ENCODE peak calls at places on chromosomes 6 and 20, in nine cellular contexts. Z, J, V, O, D, W, S, G and P are unnamed samples.

GRCh38 chr20:1804554-1804956 is 90.7 kb upstream of the SIRPA start:
- DNase-seq in Z (no peak), J (no peak), V (no peak), O (no peak), D (no peak), W (no peak), S (no peak), G (no peak), P (no peak)

GRCh38 chr6:148769304-148769968 is 22.6 kb downstream of the UST start:
- DNase-seq in Z (no peak), J (no peak), V (no peak), O (no peak), D (no peak), W (no peak), S (no peak), G (no peak), P (no peak)

GRCh38 chr6:33071579-33071978 is 1.9 kb downstream of the HLA-DPA1 start:
- DNase-seq in Z (no peak), J (no peak), V (no peak), O (no peak), D (no peak), W (no peak), S (no peak), G (no peak), P (no peak)

GRCh38 chr6:150755042-150755441 is 110.5 kb upstream of the MTHFD1L start:
- DNase-seq in Z (peak), J (no peak), V (no peak), O (no peak), D (no peak), W (no peak), S (no peak), G (no peak), P (no peak)

GRCh38 chr6:5996701-5997419 is 9.9 kb downstream of the NRN1 start:
- DNase-seq in Z (peak), J (peak), V (no peak), O (peak), D (peak), W (no peak), S (peak), G (no peak), P (peak)

GRCh38 chr6:170027111-170028043 is 263.5 kb downstream of the DLL1 start:
- DNase-seq in Z (no peak), J (no peak), V (peak), O (no peak), D (peak), W (no peak), S (peak), G (no peak), P (no peak)

GRCh38 chr6:51934098-51934497 is 153.3 kb downstream of the PKHD1 start:
- DNase-seq in Z (peak), J (no peak), V (no peak), O (peak), D (peak), W (no peak), S (no peak), G (peak), P (no peak)

GRCh38 chr20:13610205-13610604 is 28.5 kb downstream of the TASP1 start:
- DNase-seq in Z (no peak), J (no peak), V (peak), O (peak), D (no peak), W (no peak), S (no peak), G (peak), P (no peak)

GRCh38 chr6:52284131-52284459 is 447 bp downstream of the MCM3 start:
- DNase-seq in Z (peak), J (no peak), V (no peak), O (peak), D (peak), W (no peak), S (peak), G (peak), P (peak)

GRCh38 chr6:80143312-80143960 is 37.0 kb downstream of the BCKDHB start:
- DNase-seq in Z (peak), J (peak), V (peak), O (no peak), D (peak), W (no peak), S (peak), G (no peak), P (peak)

GRCh38 chr6:98836962-98837944 is 2.9 kb downstream of the POU3F2 start:
- DNase-seq in Z (no peak), J (no peak), V (no peak), O (no peak), D (no peak), W (no peak), S (no peak), G (no peak), P (no peak)

GRCh38 chr20:9230406-9230805 is 161.5 kb downstream of the PLCB4 start:
- DNase-seq in Z (no peak), J (no peak), V (no peak), O (no peak), D (no peak), W (no peak), S (no peak), G (no peak), P (no peak)

GRCh38 chr20:54056762-54057639 is 13.4 kb downstream of the BCAS1 start:
- DNase-seq in Z (no peak), J (no peak), V (no peak), O (no peak), D (no peak), W (no peak), S (no peak), G (no peak), P (no peak)

GRCh38 chr20:4944918-4945317 is 56.4 kb downstream of the SLC23A2 start:
- DNase-seq in Z (no peak), J (no peak), V (no peak), O (no peak), D (peak), W (no peak), S (no peak), G (no peak), P (no peak)

GRCh38 chr20:1900321-1900791 is 5.1 kb downstream of the SIRPA start:
- DNase-seq in Z (peak), J (peak), V (peak), O (peak), D (peak), W (no peak), S (peak), G (peak), P (no peak)

GRCh38 chr6:163525926-163526325 is 111.4 kb downstream of the QKI start:
- DNase-seq in Z (no peak), J (no peak), V (no peak), O (no peak), D (peak), W (no peak), S (peak), G (no peak), P (no peak)

GRCh38 chr6:133896344-133896721 is 7.4 kb downstream of the TCF21 start:
- DNase-seq in Z (no peak), J (no peak), V (no peak), O (no peak), D (no peak), W (no peak), S (no peak), G (no peak), P (no peak)

GRCh38 chr6:33993653-33994052 is 152.2 kb downstream of the GRM4 start:
- DNase-seq in Z (no peak), J (no peak), V (no peak), O (no peak), D (no peak), W (no peak), S (no peak), G (no peak), P (no peak)

GRCh38 chr6:138230759-138231398 is 12.6 kb upstream of the PBOV1 start:
- DNase-seq in Z (no peak), J (no peak), V (no peak), O (no peak), D (no peak), W (no peak), S (no peak), G (no peak), P (no peak)

GRCh38 chr6:107235007-107235406 is 119.7 kb upstream of the BEND3 start:
- DNase-seq in Z (no peak), J (no peak), V (peak), O (no peak), D (no peak), W (no peak), S (no peak), G (no peak), P (no peak)

GRCh38 chr6:112781236-112781635 is 434.1 kb downstream of the RFPL4B start:
- DNase-seq in Z (peak), J (no peak), V (peak), O (no peak), D (peak), W (no peak), S (peak), G (no peak), P (no peak)

GRCh38 chr6:41707565-41708200 is 27.7 kb downstream of the TFEB start:
- DNase-seq in Z (peak), J (peak), V (no peak), O (no peak), D (no peak), W (no peak), S (no peak), G (peak), P (no peak)

GRCh38 chr6:157603314-157603940 is 219.6 kb upstream of the SNX9 start:
- DNase-seq in Z (no peak), J (no peak), V (no peak), O (no peak), D (no peak), W (no peak), S (no peak), G (no peak), P (no peak)

GRCh38 chr6:166786704-166787293 is 159.7 kb upstream of the RPS6KA2 start:
- DNase-seq in Z (peak), J (peak), V (peak), O (no peak), D (peak), W (no peak), S (peak), G (peak), P (no peak)

GRCh38 chr6:29746050-29746449 is 22.8 kb downstream of the HLA-F start:
- DNase-seq in Z (no peak), J (no peak), V (no peak), O (no peak), D (no peak), W (no peak), S (no peak), G (no peak), P (no peak)

GRCh38 chr20:4918473-4918872 is 82.8 kb downstream of the SLC23A2 start:
- DNase-seq in Z (no peak), J (no peak), V (no peak), O (no peak), D (no peak), W (no peak), S (no peak), G (no peak), P (no peak)

GRCh38 chr6:38306915-38307314 is 332.8 kb downstream of the BTBD9 start:
- DNase-seq in Z (no peak), J (no peak), V (no peak), O (no peak), D (no peak), W (no peak), S (no peak), G (no peak), P (no peak)

GRCh38 chr6:168851460-168852103 is 402.1 kb downstream of the THBS2 start:
- DNase-seq in Z (no peak), J (no peak), V (peak), O (no peak), D (peak), W (no peak), S (no peak), G (no peak), P (no peak)

GRCh38 chr6:8006208-8006607 is 58.0 kb downstream of the BLOC1S5 start:
- DNase-seq in Z (peak), J (peak), V (peak), O (no peak), D (peak), W (no peak), S (peak), G (peak), P (no peak)

GRCh38 chr20:16017656-16018055 is 555.6 kb downstream of the KIF16B start:
- DNase-seq in Z (no peak), J (no peak), V (no peak), O (no peak), D (no peak), W (no peak), S (no peak), G (no peak), P (no peak)

GRCh38 chr6:106512048-106512957 is 117.0 kb downstream of the RTN4IP1 start:
- DNase-seq in Z (peak), J (no peak), V (peak), O (peak), D (peak), W (peak), S (peak), G (peak), P (no peak)

GRCh38 chr6:2111162-2111677 is 134.2 kb downstream of the GMDS start:
- DNase-seq in Z (peak), J (no peak), V (peak), O (no peak), D (peak), W (no peak), S (peak), G (peak), P (no peak)

GRCh38 chr6:122790740-122791679 is 2.0 kb downstream of the SMPDL3A start:
- DNase-seq in Z (no peak), J (no peak), V (no peak), O (no peak), D (no peak), W (no peak), S (peak), G (no peak), P (no peak)

GRCh38 chr6:15351631-15352030 is 105.8 kb downstream of the JARID2 start:
- DNase-seq in Z (peak), J (peak), V (peak), O (no peak), D (peak), W (no peak), S (peak), G (no peak), P (peak)

GRCh38 chr6:101445527-101445926 is 52.0 kb downstream of the GRIK2 start:
- DNase-seq in Z (no peak), J (no peak), V (no peak), O (no peak), D (peak), W (no peak), S (peak), G (no peak), P (no peak)

GRCh38 chr20:44642203-44643153 is 9.0 kb downstream of the ADA start:
- DNase-seq in Z (peak), J (peak), V (peak), O (peak), D (peak), W (no peak), S (peak), G (peak), P (peak)